ENCODE peak calls at places on chromosome 1, in four cellular contexts. One of them, this sample, is unnamed.

GRCh38 chr1:152034654-152035405 is 2.0 kb downstream of the S100A11 start:
- DNase-seq in ovary: no peak
- DNase-seq in Caco-2: peak; percentile 82
- DNase-seq in fibroblast of pulmonary artery: peak; percentile 68
- DNase-seq in this sample: peak; percentile 59

GRCh38 chr1:178931843-178932551 is 61.1 kb upstream of the ANGPTL1 start:
- DNase-seq in ovary: peak; percentile 89
- DNase-seq in Caco-2: no peak
- DNase-seq in fibroblast of pulmonary artery: peak; percentile 97
- DNase-seq in this sample: no peak

GRCh38 chr1:192763756-192764155 is 45.1 kb upstream of the RGS2 start:
- DNase-seq in ovary: no peak
- DNase-seq in Caco-2: no peak
- DNase-seq in fibroblast of pulmonary artery: peak; percentile 39
- DNase-seq in this sample: no peak

GRCh38 chr1:10918531-10918930 is 93.9 kb upstream of the TARDBP start:
- DNase-seq in ovary: no peak
- DNase-seq in Caco-2: no peak
- DNase-seq in fibroblast of pulmonary artery: no peak
- DNase-seq in this sample: no peak

GRCh38 chr1:30366914-30367313 is 356.5 kb downstream of the MATN1 start:
- DNase-seq in ovary: no peak
- DNase-seq in Caco-2: no peak
- DNase-seq in fibroblast of pulmonary artery: no peak
- DNase-seq in this sample: no peak

GRCh38 chr1:117636637-117637425 is 31.0 kb downstream of the TENT5C start:
- DNase-seq in ovary: no peak
- DNase-seq in Caco-2: no peak
- DNase-seq in fibroblast of pulmonary artery: no peak
- DNase-seq in this sample: no peak

GRCh38 chr1:30779294-30780071 is 21.9 kb upstream of the LAPTM5 start:
- DNase-seq in ovary: peak; percentile 76
- DNase-seq in Caco-2: peak; percentile 84
- DNase-seq in fibroblast of pulmonary artery: peak; percentile 70
- DNase-seq in this sample: peak; percentile 76

GRCh38 chr1:201559679-201560162 is 20.8 kb downstream of the NAV1 start:
- DNase-seq in ovary: peak; percentile 80
- DNase-seq in Caco-2: peak; percentile 82
- DNase-seq in fibroblast of pulmonary artery: peak; percentile 86
- DNase-seq in this sample: peak; percentile 84

GRCh38 chr1:214678386-214678785 is 75.4 kb downstream of the CENPF start:
- DNase-seq in ovary: no peak
- DNase-seq in Caco-2: peak; percentile 75
- DNase-seq in fibroblast of pulmonary artery: no peak
- DNase-seq in this sample: no peak

GRCh38 chr1:200966934-200967333 is 56.6 kb downstream of the KIF21B start:
- DNase-seq in ovary: no peak
- DNase-seq in Caco-2: no peak
- DNase-seq in fibroblast of pulmonary artery: no peak
- DNase-seq in this sample: no peak

GRCh38 chr1:54410359-54410758 is 4.2 kb upstream of the SSBP3 start:
- DNase-seq in ovary: no peak
- DNase-seq in Caco-2: no peak
- DNase-seq in fibroblast of pulmonary artery: no peak
- DNase-seq in this sample: no peak

GRCh38 chr1:28132110-28132897 is 43.9 kb upstream of the EYA3 start:
- DNase-seq in ovary: no peak
- DNase-seq in Caco-2: no peak
- DNase-seq in fibroblast of pulmonary artery: no peak
- DNase-seq in this sample: no peak

GRCh38 chr1:215543191-215543606 is 23.9 kb upstream of the KCTD3 start:
- DNase-seq in ovary: no peak
- DNase-seq in Caco-2: no peak
- DNase-seq in fibroblast of pulmonary artery: peak; percentile 73
- DNase-seq in this sample: peak; percentile 23

GRCh38 chr1:159941139-159941866 is 4.1 kb downstream of the IGSF9 start:
- DNase-seq in ovary: no peak
- DNase-seq in Caco-2: no peak
- DNase-seq in fibroblast of pulmonary artery: no peak
- DNase-seq in this sample: no peak

GRCh38 chr1:183652547-183653467 is at the start of gene APOBEC4:
- DNase-seq in ovary: no peak
- DNase-seq in Caco-2: no peak
- DNase-seq in fibroblast of pulmonary artery: peak; percentile 66
- DNase-seq in this sample: no peak

GRCh38 chr1:38454236-38454635 is 405.3 kb downstream of the RRAGC start:
- DNase-seq in ovary: no peak
- DNase-seq in Caco-2: no peak
- DNase-seq in fibroblast of pulmonary artery: no peak
- DNase-seq in this sample: peak; percentile 6

GRCh38 chr1:218517507-218517906 is 172.4 kb downstream of the TGFB2 start:
- DNase-seq in ovary: no peak
- DNase-seq in Caco-2: no peak
- DNase-seq in fibroblast of pulmonary artery: no peak
- DNase-seq in this sample: no peak

GRCh38 chr1:111275079-111275478 is 15.6 kb upstream of the CHIA start:
- DNase-seq in ovary: no peak
- DNase-seq in Caco-2: no peak
- DNase-seq in fibroblast of pulmonary artery: peak; percentile 46
- DNase-seq in this sample: peak; percentile 58

GRCh38 chr1:175493999-175494336 is 249.4 kb downstream of the TNR start:
- DNase-seq in ovary: no peak
- DNase-seq in Caco-2: no peak
- DNase-seq in fibroblast of pulmonary artery: no peak
- DNase-seq in this sample: no peak

GRCh38 chr1:42173961-42174715 is 9.6 kb upstream of the GUCA2A start:
- DNase-seq in ovary: no peak
- DNase-seq in Caco-2: no peak
- DNase-seq in fibroblast of pulmonary artery: peak; percentile 74
- DNase-seq in this sample: no peak

GRCh38 chr1:34844252-34844634 is 15.3 kb downstream of the SMIM12 start:
- DNase-seq in ovary: no peak
- DNase-seq in Caco-2: no peak
- DNase-seq in fibroblast of pulmonary artery: no peak
- DNase-seq in this sample: no peak

GRCh38 chr1:39576016-39576657 is 453 bp downstream of the PABPC4 start:
- DNase-seq in ovary: peak; percentile 43
- DNase-seq in Caco-2: no peak
- DNase-seq in fibroblast of pulmonary artery: no peak
- DNase-seq in this sample: no peak

GRCh38 chr1:230861970-230862595 is 6.2 kb downstream of the C1orf198 start:
- DNase-seq in ovary: no peak
- DNase-seq in Caco-2: no peak
- DNase-seq in fibroblast of pulmonary artery: peak; percentile 85
- DNase-seq in this sample: no peak

GRCh38 chr1:27883536-27884181 is 11.3 kb downstream of the THEMIS2 start:
- DNase-seq in ovary: no peak
- DNase-seq in Caco-2: no peak
- DNase-seq in fibroblast of pulmonary artery: no peak
- DNase-seq in this sample: no peak

GRCh38 chr1:154956557-154956956 is 658 bp upstream of the PBXIP1 start:
- DNase-seq in ovary: no peak
- DNase-seq in Caco-2: no peak
- DNase-seq in fibroblast of pulmonary artery: no peak
- DNase-seq in this sample: no peak

GRCh38 chr1:117232551-117232950 is 21.8 kb upstream of the VTCN1 start:
- DNase-seq in ovary: no peak
- DNase-seq in Caco-2: no peak
- DNase-seq in fibroblast of pulmonary artery: no peak
- DNase-seq in this sample: no peak

GRCh38 chr1:182674346-182675246 is 9.8 kb downstream of the RGS8 start:
- DNase-seq in ovary: no peak
- DNase-seq in Caco-2: peak; percentile 15
- DNase-seq in fibroblast of pulmonary artery: peak; percentile 10
- DNase-seq in this sample: peak; percentile 24

GRCh38 chr1:172627702-172628101 is 31.2 kb upstream of the FASLG start:
- DNase-seq in ovary: no peak
- DNase-seq in Caco-2: no peak
- DNase-seq in fibroblast of pulmonary artery: no peak
- DNase-seq in this sample: no peak

DNA sequence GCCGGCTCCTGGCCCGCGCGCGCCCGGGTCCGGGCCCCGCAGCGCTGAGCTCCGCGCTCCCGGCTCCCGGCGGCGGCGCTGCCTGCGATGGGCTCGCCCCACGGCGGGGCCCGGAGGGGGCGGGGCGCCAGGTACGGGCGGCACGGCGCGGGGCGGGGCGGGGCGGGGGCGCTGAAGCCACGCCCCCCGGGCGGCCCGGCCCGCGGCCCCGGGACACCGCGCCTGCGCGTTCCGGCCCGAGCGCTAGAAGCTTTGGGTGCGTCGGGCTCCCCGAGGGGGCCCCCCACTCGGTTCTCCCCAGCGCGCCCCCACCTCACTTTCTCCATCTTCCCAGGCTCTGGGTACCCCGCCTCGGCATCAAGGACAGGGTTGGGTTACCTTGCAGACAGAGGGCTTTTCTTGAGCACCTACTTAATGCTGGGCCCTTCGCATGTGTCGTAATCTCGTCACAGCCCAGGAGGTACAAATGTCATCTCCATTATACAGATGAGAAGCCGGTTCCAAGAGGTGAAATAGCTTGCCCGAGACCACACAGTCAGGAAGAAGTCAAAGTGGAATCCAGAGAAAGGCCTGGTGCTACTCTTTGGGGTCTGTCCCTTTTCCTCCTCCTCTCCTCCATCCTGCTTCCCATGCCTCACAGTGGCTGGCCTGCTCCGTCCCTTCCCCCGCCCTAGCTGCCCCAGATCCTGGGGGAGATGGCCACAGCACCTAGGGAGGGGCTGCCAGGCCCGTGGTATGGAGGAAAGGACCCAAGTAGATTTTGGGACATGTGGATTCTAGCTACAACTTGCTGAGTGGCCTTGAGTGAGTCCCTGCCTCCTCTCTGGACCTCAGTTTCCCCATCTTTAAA is 46.5 kb downstream of the RAP1GAP start:
- DNase-seq in ovary: peak; percentile 68
- DNase-seq in Caco-2: peak; percentile 77
- DNase-seq in fibroblast of pulmonary artery: no peak
- DNase-seq in this sample: peak; percentile 32
- H3K4me3 ChIP-seq in ovary: peak overlapping the region; percentile 18
- H3K4me3 ChIP-seq in Caco-2: peak overlapping the region; percentile 34
- H3K4me3 ChIP-seq in fibroblast of pulmonary artery: peak overlapping the region; percentile 29
- H3K4me3 ChIP-seq in this sample: no peak overlapping the region

GRCh38 chr1:67312630-67313029 is 5.0 kb downstream of the IL12RB2 start:
- DNase-seq in ovary: no peak
- DNase-seq in Caco-2: no peak
- DNase-seq in fibroblast of pulmonary artery: no peak
- DNase-seq in this sample: no peak
- H3K4me3 ChIP-seq in ovary: no peak overlapping the region
- H3K4me3 ChIP-seq in Caco-2: no peak overlapping the region
- H3K4me3 ChIP-seq in fibroblast of pulmonary artery: no peak overlapping the region
- H3K4me3 ChIP-seq in this sample: no peak overlapping the region

GRCh38 chr1:47436304-47436978 is 1.4 kb upstream of the FOXD2 start:
- DNase-seq in ovary: peak; percentile 31
- DNase-seq in Caco-2: peak; percentile 84
- DNase-seq in fibroblast of pulmonary artery: peak; percentile 77
- DNase-seq in this sample: peak; percentile 65

GRCh38 chr1:47437518-47438320 is at the start of gene FOXD2:
- DNase-seq in ovary: peak; percentile 69
- DNase-seq in Caco-2: peak; percentile 96
- DNase-seq in fibroblast of pulmonary artery: peak; percentile 74
- DNase-seq in this sample: peak; percentile 78

GRCh38 chr1:47434051-47434842 is 3.6 kb upstream of the FOXD2 start:
- DNase-seq in ovary: peak; percentile 44
- DNase-seq in Caco-2: no peak
- DNase-seq in fibroblast of pulmonary artery: peak; percentile 69
- DNase-seq in this sample: peak; percentile 24

GRCh38 chr1:47436979-47437517 is 796 bp upstream of the FOXD2 start:
- DNase-seq in ovary: no peak
- DNase-seq in Caco-2: no peak
- DNase-seq in fibroblast of pulmonary artery: peak; percentile 48
- DNase-seq in this sample: no peak

DNA sequence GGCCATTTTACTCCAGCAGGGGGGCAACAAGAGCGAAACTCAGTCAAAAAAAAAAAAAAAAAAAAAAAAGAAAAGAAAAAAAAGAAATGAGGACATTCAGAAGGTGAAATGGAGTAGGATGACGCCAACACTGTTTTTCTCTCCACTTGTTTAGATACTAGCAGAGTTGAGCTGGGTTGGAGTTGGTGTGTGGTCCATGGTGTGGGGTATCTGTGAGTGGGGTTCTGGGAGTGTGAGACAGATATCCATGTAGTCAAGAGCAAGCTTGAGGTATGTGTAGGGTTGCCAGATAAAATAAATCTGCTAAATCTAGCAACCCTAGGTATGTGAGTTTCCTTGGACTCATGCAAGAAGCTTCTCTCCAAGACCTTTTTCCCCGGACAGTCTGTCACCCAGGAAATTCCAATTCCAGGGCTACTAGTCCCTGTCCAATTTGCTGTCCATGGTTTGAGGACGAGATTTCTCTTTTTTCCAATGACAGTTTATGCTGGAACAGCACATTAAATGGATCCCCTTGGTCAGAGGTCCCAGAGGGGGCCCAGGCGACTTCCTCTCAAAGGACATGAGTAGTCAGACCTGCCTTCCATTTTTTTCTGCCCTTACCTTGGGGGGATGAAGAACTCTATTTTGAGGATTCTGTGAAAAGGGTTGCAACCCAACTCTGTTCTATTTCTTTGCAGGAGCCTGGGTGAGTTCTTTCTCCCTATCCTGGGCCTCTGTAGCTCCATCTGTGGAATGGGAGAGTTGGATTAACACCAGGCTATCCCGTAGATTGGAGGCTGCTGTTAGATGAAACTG is 2.1 kb upstream of the FOXD2 start:
- DNase-seq in ovary: no peak
- DNase-seq in Caco-2: no peak
- DNase-seq in fibroblast of pulmonary artery: no peak
- DNase-seq in this sample: no peak
- H3K4me3 ChIP-seq in ovary: no peak overlapping the region
- H3K4me3 ChIP-seq in Caco-2: peak overlapping the region; percentile 78
- H3K4me3 ChIP-seq in fibroblast of pulmonary artery: no peak overlapping the region
- H3K4me3 ChIP-seq in this sample: no peak overlapping the region

GRCh38 chr1:14745815-14746214 is 147.3 kb downstream of the KAZN start:
- DNase-seq in ovary: no peak
- DNase-seq in Caco-2: no peak
- DNase-seq in fibroblast of pulmonary artery: no peak
- DNase-seq in this sample: no peak

GRCh38 chr1:14742181-14742980 is 143.9 kb downstream of the KAZN start:
- DNase-seq in ovary: no peak
- DNase-seq in Caco-2: no peak
- DNase-seq in fibroblast of pulmonary artery: peak; percentile 93
- DNase-seq in this sample: no peak

GRCh38 chr1:14743368-14743767 is 144.9 kb downstream of the KAZN start:
- DNase-seq in ovary: no peak
- DNase-seq in Caco-2: no peak
- DNase-seq in fibroblast of pulmonary artery: no peak
- DNase-seq in this sample: no peak

GRCh38 chr1:14746393-14746792 is 147.9 kb downstream of the KAZN start:
- DNase-seq in ovary: no peak
- DNase-seq in Caco-2: no peak
- DNase-seq in fibroblast of pulmonary artery: no peak
- DNase-seq in this sample: no peak

DNA sequence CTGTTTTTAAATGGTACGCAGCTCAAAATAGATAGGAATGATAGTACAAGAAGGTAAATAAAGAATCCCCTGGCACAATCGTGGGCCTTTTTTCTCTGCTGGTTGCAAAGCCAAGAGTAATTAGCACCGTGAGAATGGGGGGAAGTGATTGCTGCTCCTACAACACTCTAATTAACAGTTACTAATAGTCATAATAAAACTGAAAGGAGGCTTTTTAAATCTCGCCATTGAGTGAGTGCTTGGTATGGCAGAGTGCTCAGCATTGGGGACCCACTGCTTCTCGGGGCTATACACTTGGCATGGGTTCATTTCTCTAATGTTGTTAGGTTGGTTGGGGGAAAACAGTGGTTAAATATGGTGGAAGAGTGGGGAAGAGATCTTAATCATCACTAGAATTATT is 146.8 kb downstream of the KAZN start:
- DNase-seq in ovary: no peak
- DNase-seq in Caco-2: no peak
- DNase-seq in fibroblast of pulmonary artery: no peak
- DNase-seq in this sample: no peak
- H3K4me3 ChIP-seq in ovary: no peak overlapping the region
- H3K4me3 ChIP-seq in Caco-2: no peak overlapping the region
- H3K4me3 ChIP-seq in fibroblast of pulmonary artery: no peak overlapping the region
- H3K4me3 ChIP-seq in this sample: no peak overlapping the region